ENCODE peak calls at places on chromosomes 12 and 14, in seven cellular contexts. H is AG10803; F is left ventricle myocardium inferior; W is SK-N-SH; K is fibroblast of lung; C is sigmoid colon; Z is CD8-positive, alpha-beta T cell. B is an unnamed sample.

GRCh38 chr12:58395470-58395869 is 454.1 kb downstream of the ATP23 start:
- DNase-seq in H (peak; percentile 19), F (no peak), W (no peak), K (no peak), C (no peak), Z (no peak), B (no peak)

GRCh38 chr12:93926237-93926636 is 222.1 kb upstream of the PLXNC1 start:
- DNase-seq in H (no peak), F (no peak), W (no peak), K (no peak), C (no peak), Z (no peak), B (no peak)

GRCh38 chr12:54412786-54413185 is 6.3 kb downstream of the ITGA5 start:
- DNase-seq in H (no peak), F (no peak), W (no peak), K (no peak), C (peak; percentile 60), Z (no peak), B (no peak)

GRCh38 chr12:63103489-63104131 is 47.4 kb downstream of the AVPR1A start:
- DNase-seq in H (peak; percentile 29), F (no peak), W (peak; percentile 8), K (peak; percentile 31), C (no peak), Z (no peak), B (no peak)

GRCh38 chr12:105330938-105331804 is 680 bp downstream of the C12orf75 start:
- DNase-seq in H (no peak), F (no peak), W (no peak), K (peak; percentile 23), C (no peak), Z (peak; percentile 54), B (no peak)

GRCh38 chr12:116495260-116495659 is 63.9 kb upstream of the MAP1LC3B2 start:
- DNase-seq in H (peak; percentile 90), F (no peak), W (no peak), K (no peak), C (no peak), Z (no peak), B (peak; percentile 66)

GRCh38 chr12:120562906-120563305 is 18.3 kb downstream of the POP5 start:
- DNase-seq in H (no peak), F (no peak), W (no peak), K (no peak), C (peak; percentile 74), Z (no peak), B (no peak)

GRCh38 chr12:15823360-15824128 is 34.4 kb upstream of the EPS8 start:
- DNase-seq in H (no peak), F (no peak), W (no peak), K (no peak), C (no peak), Z (no peak), B (no peak)

GRCh38 chr12:119565404-119565803 is 28.2 kb upstream of the TMEM233 start:
- DNase-seq in H (no peak), F (no peak), W (no peak), K (no peak), C (no peak), Z (no peak), B (no peak)

GRCh38 chr12:99983721-99984258 is 946 bp downstream of the ANKS1B start:
- DNase-seq in H (no peak), F (no peak), W (peak; percentile 52), K (peak; percentile 4), C (no peak), Z (no peak), B (no peak)

GRCh38 chr14:84760506-84760905 is 769.4 kb upstream of the FLRT2 start:
- DNase-seq in H (peak; percentile 32), F (no peak), W (no peak), K (no peak), C (no peak), Z (no peak), B (no peak)

GRCh38 chr12:4607056-4607455 is 41.8 kb downstream of the AKAP3 start:
- DNase-seq in H (no peak), F (no peak), W (peak; percentile 60), K (no peak), C (no peak), Z (no peak), B (no peak)

GRCh38 chr12:114762490-114763110 is 78.6 kb upstream of the TBX3 start:
- DNase-seq in H (peak; percentile 76), F (peak; percentile 24), W (no peak), K (peak; percentile 88), C (no peak), Z (no peak), B (no peak)

GRCh38 chr12:88617352-88617751 is 37.1 kb upstream of the KITLG start:
- DNase-seq in H (no peak), F (no peak), W (no peak), K (no peak), C (no peak), Z (no peak), B (no peak)

GRCh38 chr14:99163446-99163845 is 108.6 kb downstream of the BCL11B start:
- DNase-seq in H (no peak), F (no peak), W (no peak), K (no peak), C (peak; percentile 17), Z (no peak), B (no peak)

GRCh38 chr14:77067632-77068514 is 30.2 kb upstream of the CIPC start:
- DNase-seq in H (peak; percentile 59), F (peak; percentile 63), W (peak; percentile 84), K (peak; percentile 65), C (peak; percentile 89), Z (peak; percentile 55), B (no peak)

GRCh38 chr12:28024231-28024995 is 51.9 kb upstream of the PTHLH start:
- DNase-seq in H (peak; percentile 87), F (no peak), W (no peak), K (peak; percentile 45), C (no peak), Z (no peak), B (peak; percentile 21)

GRCh38 chr12:64187794-64188193 is 34.3 kb downstream of the KICS2 start:
- DNase-seq in H (no peak), F (no peak), W (no peak), K (peak; percentile 62), C (no peak), Z (no peak), B (no peak)

GRCh38 chr12:64190140-64190539 is 32.0 kb downstream of the KICS2 start:
- DNase-seq in H (no peak), F (no peak), W (no peak), K (no peak), C (no peak), Z (no peak), B (no peak)

GRCh38 chr12:64186789-64187188 is 35.3 kb downstream of the KICS2 start:
- DNase-seq in H (no peak), F (no peak), W (no peak), K (peak; percentile 18), C (no peak), Z (no peak), B (no peak)

GRCh38 chr12:64189530-64189929 is 32.6 kb downstream of the KICS2 start:
- DNase-seq in H (no peak), F (no peak), W (no peak), K (no peak), C (no peak), Z (no peak), B (no peak)

DNA sequence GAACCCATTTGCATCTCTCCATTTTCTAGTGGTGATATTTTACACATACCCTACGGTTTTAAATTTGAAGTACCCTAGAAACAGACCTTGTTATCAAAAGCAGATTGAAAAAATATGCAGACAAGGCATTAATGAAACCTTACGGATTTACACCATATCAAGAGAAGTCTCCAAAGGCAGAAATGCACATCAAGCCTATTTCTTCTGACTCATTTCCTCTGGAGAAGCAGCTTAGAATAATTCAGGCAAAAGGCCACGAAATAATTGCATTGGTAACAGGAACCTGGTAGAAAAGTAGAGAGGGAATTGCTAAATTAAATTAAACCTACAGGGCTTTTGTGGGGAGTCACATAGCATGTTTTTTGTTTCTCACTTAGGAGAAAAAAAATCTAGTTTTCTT is 34.7 kb downstream of the KICS2 start:
- DNase-seq in H (peak; percentile 71), F (no peak), W (no peak), K (peak; percentile 76), C (no peak), Z (no peak), B (peak; percentile 85)
- H3K4me3 ChIP-seq in H (no peak overlapping the region), F (no peak overlapping the region), W (no peak overlapping the region), K (no peak overlapping the region), C (no peak overlapping the region), Z (no peak overlapping the region), B (no peak overlapping the region)

DNA sequence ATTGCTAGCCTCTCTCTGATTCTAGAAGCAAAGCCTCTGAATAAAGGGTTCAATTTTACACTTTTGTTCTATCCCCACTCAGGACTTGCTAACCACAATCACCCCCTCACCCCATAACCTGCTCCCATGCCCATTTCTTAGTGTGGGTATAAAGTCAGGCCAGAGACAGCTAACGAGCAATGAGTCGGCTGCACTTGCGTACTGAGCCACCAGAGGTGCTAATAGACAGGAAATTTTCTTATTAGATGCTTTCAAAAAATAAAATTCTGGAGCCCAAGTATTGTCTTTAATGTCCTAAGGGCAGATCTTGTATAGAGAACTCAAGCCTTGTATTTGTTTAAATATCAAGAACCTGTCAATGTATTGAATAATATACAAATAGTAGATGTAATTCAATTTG is 256.9 kb downstream of the SYT1 start:
- DNase-seq in H (no peak), F (no peak), W (peak; percentile 19), K (no peak), C (no peak), Z (no peak), B (no peak)
- TF ChIP-seq CTCF in H (peak; percentile 35), F (peak; percentile 16), W (peak; percentile 40), K (no peak), C (no peak), Z (no peak), B (peak; percentile 59)

DNA sequence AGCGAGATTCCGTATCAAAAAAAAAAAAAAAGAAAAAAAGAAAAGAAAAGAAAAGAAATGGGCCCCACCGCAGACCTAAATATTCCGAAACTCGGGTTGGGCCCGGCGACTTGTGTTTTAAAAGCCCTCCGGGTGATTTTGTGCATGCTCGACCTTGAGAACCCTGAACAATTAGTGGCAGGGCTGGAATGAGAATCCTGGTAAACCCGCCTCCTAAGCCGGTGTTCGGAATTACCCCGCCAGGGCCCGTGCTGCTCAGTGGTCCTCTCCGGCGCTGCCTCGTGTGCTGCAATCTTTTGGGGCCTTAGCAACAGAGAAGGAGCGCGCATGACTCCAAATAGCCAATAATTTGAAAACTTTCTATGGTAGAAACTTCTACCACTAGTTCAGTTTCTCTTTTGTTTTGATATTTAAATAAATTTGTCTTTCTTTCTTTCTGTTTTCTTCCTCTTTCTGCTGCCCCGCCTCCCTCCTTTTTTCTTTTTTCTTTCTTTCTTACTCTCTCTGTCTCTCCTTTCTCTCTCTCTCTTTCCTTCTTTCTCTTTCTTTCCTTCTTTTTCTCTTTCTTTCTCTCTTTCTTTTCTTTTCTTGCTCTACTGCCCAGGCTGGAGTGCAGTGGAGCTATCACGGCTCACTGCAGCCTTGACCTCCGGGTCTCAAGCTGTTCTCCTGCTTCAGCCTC is 1.5 kb upstream of the GALNT6 start:
- DNase-seq in H (peak; percentile 36), F (no peak), W (no peak), K (peak; percentile 66), C (no peak), Z (peak; percentile 34), B (peak; percentile 43)
- H3K4me3 ChIP-seq in H (peak overlapping the region; percentile 34), F (peak overlapping the region; percentile 70), W (no peak overlapping the region), K (no peak overlapping the region), C (no peak overlapping the region), Z (no peak overlapping the region), B (peak overlapping the region; percentile 63)

DNA sequence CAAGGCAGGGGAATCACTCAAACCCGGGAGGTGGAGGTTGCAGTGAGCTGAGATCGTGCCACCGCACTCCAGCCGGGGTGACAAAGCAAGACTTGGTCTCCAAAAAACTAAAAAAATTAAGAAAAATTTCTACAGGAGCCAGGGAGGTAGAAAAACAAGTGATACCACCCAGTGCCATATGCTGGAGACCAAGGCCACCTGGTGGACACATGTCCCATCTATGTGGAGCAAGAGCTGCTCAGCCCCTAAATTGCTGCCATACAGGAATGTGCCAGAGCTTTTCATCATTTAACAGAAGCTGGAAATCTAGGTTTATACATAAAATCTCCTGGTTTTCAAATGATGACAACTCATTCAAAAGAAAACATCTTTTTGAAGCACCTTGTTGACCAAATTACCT is 61.4 kb upstream of the ELK3 start:
- DNase-seq in H (no peak), F (no peak), W (no peak), K (no peak), C (no peak), Z (peak; percentile 16), B (no peak)
- TF ChIP-seq CTCF in H (peak; percentile 4), F (peak; percentile 48), W (peak; percentile 19), K (no peak), C (no peak), Z (no peak), B (peak; percentile 17)